ENCODE peak calls at places on chromosomes 4 and X, in four cellular contexts. One of them, this sample, is unnamed.

GRCh38 chrX:10453945-10454344 is 166.4 kb downstream of the MID1 start:
- DNase-seq in ovary: no peak
- DNase-seq in RWPE1: no peak
- DNase-seq in B cell: no peak
- DNase-seq in this sample: no peak

GRCh38 chr4:3864736-3865721 is 98.8 kb downstream of the ADRA2C start:
- DNase-seq in B cell: no peak
- DNase-seq in RWPE1: no peak
- DNase-seq in ovary: no peak
- DNase-seq in this sample: no peak

GRCh38 chr4:53713767-53714166 is 122.5 kb upstream of the LNX1 start:
- DNase-seq in B cell: no peak
- DNase-seq in ovary: no peak
- DNase-seq in RWPE1: no peak
- DNase-seq in this sample: no peak

GRCh38 chr4:159151701-159152100 is 48.8 kb downstream of the RAPGEF2 start:
- DNase-seq in B cell: no peak
- DNase-seq in ovary: no peak
- DNase-seq in RWPE1: no peak
- DNase-seq in this sample: no peak

GRCh38 chr4:39134674-39135073 is 47.7 kb upstream of the WDR19 start:
- DNase-seq in RWPE1: no peak
- DNase-seq in B cell: no peak
- DNase-seq in ovary: no peak
- DNase-seq in this sample: no peak

GRCh38 chr4:123397276-123398150 is 918 bp downstream of the SPRY1 start:
- DNase-seq in B cell: peak; percentile 70
- DNase-seq in ovary: peak; percentile 58
- DNase-seq in RWPE1: no peak
- DNase-seq in this sample: peak; percentile 38

GRCh38 chrX:71556026-71556425 is 22.2 kb upstream of the GCNA start:
- DNase-seq in ovary: no peak
- DNase-seq in RWPE1: no peak
- DNase-seq in B cell: no peak
- DNase-seq in this sample: no peak

GRCh38 chr4:4269856-4270255 is 20.1 kb downstream of the LYAR start:
- DNase-seq in B cell: no peak
- DNase-seq in ovary: no peak
- DNase-seq in RWPE1: no peak
- DNase-seq in this sample: peak; percentile 64

GRCh38 chr4:2009651-2010233 is 968 bp upstream of the NELFA start:
- DNase-seq in B cell: peak; percentile 76
- DNase-seq in RWPE1: peak; percentile 55
- DNase-seq in ovary: peak; percentile 57
- DNase-seq in this sample: peak; percentile 58
- TF ChIP-seq CTCF in B cell: no peak
- TF ChIP-seq CTCF in RWPE1: peak; percentile 24
- TF ChIP-seq CTCF in ovary: no peak
- TF ChIP-seq CTCF in this sample: no peak

GRCh38 chr4:72077346-72077745 is 45.5 kb downstream of the NPFFR2 start:
- DNase-seq in B cell: no peak
- DNase-seq in RWPE1: no peak
- DNase-seq in ovary: no peak
- DNase-seq in this sample: no peak

GRCh38 chr4:72076562-72076961 is 44.8 kb downstream of the NPFFR2 start:
- DNase-seq in ovary: no peak
- DNase-seq in B cell: no peak
- DNase-seq in RWPE1: no peak
- DNase-seq in this sample: no peak
- TF ChIP-seq CTCF in ovary: no peak
- TF ChIP-seq CTCF in B cell: no peak
- TF ChIP-seq CTCF in RWPE1: no peak
- TF ChIP-seq CTCF in this sample: no peak

GRCh38 chrX:119698835-119699234 is 5.9 kb upstream of the SEPTIN6 start:
- DNase-seq in RWPE1: peak; percentile 48
- DNase-seq in ovary: no peak
- DNase-seq in B cell: peak; percentile 40
- DNase-seq in this sample: no peak
- TF ChIP-seq CTCF in RWPE1: peak; percentile 46
- TF ChIP-seq CTCF in ovary: no peak
- TF ChIP-seq CTCF in B cell: peak; percentile 60
- TF ChIP-seq CTCF in this sample: peak; percentile 54

DNA sequence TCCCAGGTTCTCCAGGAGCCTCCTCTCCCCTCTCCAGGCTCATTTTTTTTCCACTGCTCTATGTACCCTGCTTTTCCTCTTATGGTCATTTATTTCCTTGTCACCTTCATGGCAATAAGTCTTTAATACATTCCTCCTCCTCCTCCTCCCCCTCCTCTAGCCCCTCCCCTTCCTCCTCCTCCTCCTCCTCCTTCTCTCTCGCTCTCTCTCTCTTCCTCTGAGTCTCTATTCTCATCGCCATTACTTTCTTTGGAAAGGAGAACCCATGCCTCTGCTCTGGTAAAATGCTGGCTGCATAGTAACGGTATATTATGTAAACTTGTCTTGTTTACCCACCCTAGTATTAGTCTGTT is 35.7 kb downstream of the ARHGAP24 start:
- DNase-seq in ovary: no peak
- DNase-seq in RWPE1: no peak
- DNase-seq in B cell: no peak
- DNase-seq in this sample: no peak
- TF ChIP-seq CTCF in ovary: no peak
- TF ChIP-seq CTCF in RWPE1: no peak
- TF ChIP-seq CTCF in B cell: no peak
- TF ChIP-seq CTCF in this sample: no peak

GRCh38 chrX:131734621-131735020 is 190.7 kb downstream of the OR13H1 start:
- DNase-seq in B cell: no peak
- DNase-seq in RWPE1: no peak
- DNase-seq in ovary: peak; percentile 76
- DNase-seq in this sample: no peak
- TF ChIP-seq CTCF in B cell: no peak
- TF ChIP-seq CTCF in RWPE1: no peak
- TF ChIP-seq CTCF in ovary: peak; percentile 50
- TF ChIP-seq CTCF in this sample: no peak

GRCh38 chr4:8855781-8856245 is 15.8 kb downstream of the HMX1 start:
- DNase-seq in ovary: no peak
- DNase-seq in B cell: no peak
- DNase-seq in RWPE1: no peak
- DNase-seq in this sample: no peak
- TF ChIP-seq CTCF in ovary: no peak
- TF ChIP-seq CTCF in B cell: no peak
- TF ChIP-seq CTCF in RWPE1: no peak
- TF ChIP-seq CTCF in this sample: no peak

GRCh38 chr4:153530996-153531375 is 64.8 kb downstream of the TMEM131L start:
- DNase-seq in B cell: no peak
- DNase-seq in RWPE1: no peak
- DNase-seq in ovary: no peak
- DNase-seq in this sample: no peak
- TF ChIP-seq CTCF in B cell: no peak
- TF ChIP-seq CTCF in RWPE1: no peak
- TF ChIP-seq CTCF in ovary: no peak
- TF ChIP-seq CTCF in this sample: no peak

GRCh38 chrX:21355831-21356230 is 18.4 kb upstream of the CNKSR2 start:
- DNase-seq in ovary: no peak
- DNase-seq in B cell: no peak
- DNase-seq in RWPE1: no peak
- DNase-seq in this sample: no peak

GRCh38 chrX:21354725-21355124 is 19.5 kb upstream of the CNKSR2 start:
- DNase-seq in RWPE1: no peak
- DNase-seq in ovary: no peak
- DNase-seq in B cell: no peak
- DNase-seq in this sample: no peak
- TF ChIP-seq CTCF in RWPE1: no peak
- TF ChIP-seq CTCF in ovary: no peak
- TF ChIP-seq CTCF in B cell: no peak
- TF ChIP-seq CTCF in this sample: no peak